ENCODE peak calls at places on chromosome 13, in four cellular contexts. H, F, E and P are unnamed samples.
A peak's percentile ranks its signal among the peaks of the same experiment; 100 is the strongest.

GRCh38 chr13:91464336-91464735 is 65.9 kb downstream of the GPC5 start:
- DNase-seq in H (no peak), F (no peak), E (no peak), P (no peak)

GRCh38 chr13:22517544-22517943 is 663.2 kb upstream of the SGCG start:
- DNase-seq in H (no peak), F (no peak), E (no peak), P (no peak)

GRCh38 chr13:81446441-81446840 is 1105.5 kb upstream of the SPRY2 start:
- DNase-seq in H (no peak), F (no peak), E (no peak), P (no peak)

GRCh38 chr13:111518161-111518791 is 197.8 kb downstream of the TEX29 start:
- DNase-seq in H (peak; percentile 12), F (no peak), E (no peak), P (peak; percentile 43)

GRCh38 chr13:81487151-81487550 is 1146.2 kb upstream of the SPRY2 start:
- DNase-seq in H (peak; percentile 50), F (no peak), E (no peak), P (peak; percentile 19)

GRCh38 chr13:59774511-59774911 is 389.2 kb downstream of the DIAPH3 start:
- DNase-seq in H (peak; percentile 1), F (no peak), E (no peak), P (no peak)

GRCh38 chr13:73421310-73421912 is 362.6 kb downstream of the KLF5 start:
- DNase-seq in H (no peak), F (no peak), E (no peak), P (peak; percentile 90)

GRCh38 chr13:66809496-66809895 is 420.6 kb downstream of the PCDH9 start:
- DNase-seq in H (no peak), F (no peak), E (no peak), P (no peak)

GRCh38 chr13:96460571-96460970 is 370.7 kb downstream of the HS6ST3 start:
- DNase-seq in H (no peak), F (no peak), E (no peak), P (peak; percentile 15)

GRCh38 chr13:52994865-52995264 is 33.7 kb upstream of the OLFM4 start:
- DNase-seq in H (no peak), F (no peak), E (no peak), P (no peak)

GRCh38 chr13:20037908-20038307 is 79.4 kb downstream of the ZMYM2 start:
- DNase-seq in H (no peak), F (no peak), E (no peak), P (no peak)

GRCh38 chr13:101258509-101258908 is 157.8 kb downstream of the NALCN start:
- DNase-seq in H (no peak), F (no peak), E (no peak), P (no peak)
- H3K4me3 ChIP-seq in H (no peak overlapping the region), F (no peak overlapping the region), E (no peak overlapping the region), P (no peak overlapping the region)

GRCh38 chr13:32902898-32903297 is 113.3 kb upstream of the KL start:
- DNase-seq in H (no peak), F (no peak), E (peak; percentile 81), P (peak; percentile 19)

GRCh38 chr13:32901994-32902780 is 114.0 kb upstream of the KL start:
- DNase-seq in H (no peak), F (no peak), E (peak; percentile 46), P (no peak)

GRCh38 chr13:32904271-32904670 is 112.0 kb upstream of the KL start:
- DNase-seq in H (no peak), F (no peak), E (no peak), P (no peak)

GRCh38 chr13:32905063-32905863 is 111.0 kb upstream of the KL start:
- DNase-seq in H (no peak), F (peak; percentile 80), E (no peak), P (no peak)

GRCh38 chr13:32903720-32904119 is 112.5 kb upstream of the KL start:
- DNase-seq in H (no peak), F (no peak), E (peak; percentile 19), P (no peak)
- H3K27ac ChIP-seq in H (no peak overlapping the region), F (no peak overlapping the region), E (no peak overlapping the region), P (no peak overlapping the region)

GRCh38 chr13:75195479-75196111 is 286.4 kb downstream of the TBC1D4 start:
- DNase-seq in H (no peak), F (no peak), E (no peak), P (no peak)
- H3K4me3 ChIP-seq in H (no peak overlapping the region), F (no peak overlapping the region), E (peak overlapping the region; percentile 13), P (no peak overlapping the region)

GRCh38 chr13:43799191-43799590 is 12.4 kb upstream of the ENOX1 start:
- DNase-seq in H (no peak), F (no peak), E (no peak), P (no peak)
- H3K27ac ChIP-seq in H (no peak overlapping the region), F (no peak overlapping the region), E (no peak overlapping the region), P (no peak overlapping the region)

GRCh38 chr13:42046448-42046847 is 2.0 kb upstream of the DGKH start:
- DNase-seq in H (no peak), F (no peak), E (no peak), P (no peak)
- H3K4me3 ChIP-seq in H (no peak overlapping the region), F (no peak overlapping the region), E (no peak overlapping the region), P (no peak overlapping the region)

GRCh38 chr13:112573710-112574109 is 14.2 kb downstream of the TUBGCP3 start:
- DNase-seq in H (no peak), F (no peak), E (no peak), P (no peak)
- H3K27ac ChIP-seq in H (no peak overlapping the region), F (no peak overlapping the region), E (no peak overlapping the region), P (no peak overlapping the region)

GRCh38 chr13:83884141-83884540 is 1.9 kb upstream of the SLITRK1 start:
- DNase-seq in H (no peak), F (no peak), E (no peak), P (no peak)

GRCh38 chr13:83881031-83881727 is 1.1 kb downstream of the SLITRK1 start:
- DNase-seq in H (no peak), F (no peak), E (no peak), P (no peak)

GRCh38 chr13:83883061-83883523 is 818 bp upstream of the SLITRK1 start:
- DNase-seq in H (no peak), F (no peak), E (no peak), P (no peak)

GRCh38 chr13:83881917-83882625 is at the start of gene SLITRK1:
- DNase-seq in H (peak; percentile 17), F (peak; percentile 18), E (peak; percentile 20), P (peak; percentile 84)

DNA sequence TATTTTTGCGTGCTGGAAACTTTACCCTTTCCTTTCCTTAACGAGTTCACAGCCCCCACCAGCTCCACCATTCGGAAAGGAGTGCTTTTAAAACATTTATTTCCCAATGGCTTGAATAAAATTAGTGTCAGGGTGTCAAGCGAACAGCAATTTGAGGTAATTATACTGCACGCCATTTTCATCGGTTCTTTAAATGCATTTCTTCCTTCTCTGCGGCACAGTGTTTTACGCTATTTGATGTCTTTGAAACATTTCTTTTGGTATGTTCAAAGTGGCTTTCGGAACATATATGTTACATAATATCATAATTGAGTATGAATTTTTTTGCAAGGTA is 319 bp upstream of the SLITRK1 start:
- DNase-seq in H (no peak), F (no peak), E (no peak), P (no peak)
- H3K4me3 ChIP-seq in H (no peak overlapping the region), F (no peak overlapping the region), E (no peak overlapping the region), P (peak overlapping the region; percentile 35)

DNA sequence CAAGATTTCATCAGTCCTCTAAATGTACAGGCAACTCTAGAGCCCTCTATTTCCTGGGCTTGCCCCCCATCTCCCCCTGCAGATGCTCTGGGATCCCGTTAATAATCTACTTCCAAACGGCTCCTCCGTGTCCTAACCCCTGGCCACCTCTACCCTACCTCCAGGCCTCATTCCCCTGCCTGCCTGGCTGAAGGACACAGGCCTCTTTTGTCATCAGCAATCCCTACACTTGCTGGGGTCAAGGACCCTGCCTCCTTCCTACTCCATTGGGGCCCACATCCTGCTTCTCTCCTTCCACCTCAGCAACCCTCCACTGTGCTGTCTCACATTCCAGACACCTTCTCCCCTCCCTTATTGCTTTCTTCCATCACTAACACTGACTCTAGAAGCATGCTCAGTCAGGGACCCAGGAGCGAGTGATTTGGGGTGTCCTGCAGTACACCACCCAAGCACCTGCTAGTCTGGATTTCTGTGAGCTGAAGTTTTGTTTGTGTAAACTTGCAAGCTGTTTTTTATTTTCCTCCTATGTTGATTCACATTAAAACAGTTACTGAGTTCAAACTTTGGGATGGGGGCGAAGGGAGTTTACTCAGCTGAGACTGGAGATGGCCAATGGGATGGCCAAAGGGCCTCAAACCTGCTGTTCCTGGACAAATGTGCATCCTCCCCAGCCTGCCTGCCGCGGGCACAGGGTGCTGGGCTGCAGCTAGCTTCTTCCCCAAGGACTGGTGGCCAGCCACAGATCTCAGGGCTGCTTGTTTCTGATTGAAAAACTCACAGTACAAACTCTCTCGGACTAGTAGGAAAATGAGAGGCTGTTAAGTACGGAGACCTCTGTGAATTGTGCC is 314.7 kb downstream of the FOXO1 start:
- DNase-seq in H (no peak), F (no peak), E (no peak), P (no peak)
- H3K27ac ChIP-seq in H (no peak overlapping the region), F (no peak overlapping the region), E (peak overlapping the region; percentile 67), P (peak overlapping the region; percentile 40)

DNA sequence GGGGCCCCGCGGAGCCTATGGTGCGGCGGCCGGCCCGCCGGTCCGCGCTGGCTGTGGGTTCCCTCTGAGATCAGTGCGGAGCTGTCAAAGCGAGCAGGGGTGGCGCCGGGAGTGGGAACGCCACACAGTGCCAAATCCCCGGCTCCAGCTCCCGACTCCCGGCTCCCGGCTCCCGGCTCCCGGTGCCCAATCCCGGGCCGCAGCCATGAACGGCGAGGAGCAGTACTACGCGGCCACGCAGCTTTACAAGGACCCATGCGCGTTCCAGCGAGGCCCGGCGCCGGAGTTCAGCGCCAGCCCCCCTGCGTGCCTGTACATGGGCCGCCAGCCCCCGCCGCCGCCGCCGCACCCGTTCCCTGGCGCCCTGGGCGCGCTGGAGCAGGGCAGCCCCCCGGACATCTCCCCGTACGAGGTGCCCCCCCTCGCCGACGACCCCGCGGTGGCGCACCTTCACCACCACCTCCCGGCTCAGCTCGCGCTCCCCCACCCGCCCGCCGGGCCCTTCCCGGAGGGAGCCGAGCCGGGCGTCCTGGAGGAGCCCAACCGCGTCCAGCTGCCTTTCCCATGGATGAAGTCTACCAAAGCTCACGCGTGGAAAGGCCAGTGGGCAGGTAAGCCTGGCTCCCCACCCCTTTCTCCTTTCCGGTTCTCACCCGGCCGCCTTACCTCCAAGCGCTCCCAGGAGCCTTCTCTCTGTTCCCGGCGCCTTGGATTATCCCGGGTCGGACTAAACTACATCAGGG is at the start of gene PDX1:
- DNase-seq in H (no peak), F (peak; percentile 28), E (no peak), P (peak; percentile 41)
- H3K4me3 ChIP-seq in H (peak within 1 kb of the TSS; percentile 55), F (no peak within 1 kb of the TSS), E (peak within 1 kb of the TSS; percentile 61), P (peak within 1 kb of the TSS; percentile 52)

GRCh38 chr13:93637852-93638251 is 411.2 kb downstream of the GPC6 start:
- DNase-seq in H (no peak), F (no peak), E (no peak), P (no peak)
- H3K27ac ChIP-seq in H (no peak overlapping the region), F (no peak overlapping the region), E (no peak overlapping the region), P (no peak overlapping the region)